ENCODE peak calls at places on chromosomes 6 and 20, in seven cellular contexts. P is hippocampal formation, E is Caki2, C is PC-3, U is globus pallidus, S is nephron progenitor cell, Y is occipital lobe. A is an unnamed sample.

GRCh38 chr6:12595161-12595792 is 121.3 kb upstream of the PHACTR1 start:
- DNase-seq in P (no peak), E (no peak), C (no peak), U (no peak), S (no peak), Y (no peak), A (peak; percentile 45)

GRCh38 chr6:138526822-138527235 is 27.5 kb upstream of the NHSL1 start:
- DNase-seq in P (no peak), E (no peak), C (no peak), U (peak; percentile 34), S (no peak), Y (no peak), A (no peak)

GRCh38 chr20:14264869-14265268 is 72.5 kb downstream of the FLRT3 start:
- DNase-seq in P (no peak), E (peak; percentile 14), C (peak; percentile 53), U (no peak), S (no peak), Y (no peak), A (no peak)

GRCh38 chr20:25195962-25196700 is 619 bp downstream of the ENTPD6 start:
- DNase-seq in P (no peak), E (peak; percentile 34), C (peak; percentile 85), U (no peak), S (peak; percentile 56), Y (no peak), A (no peak)

GRCh38 chr6:127186889-127187288 is 68.4 kb downstream of the RSPO3 start:
- DNase-seq in P (no peak), E (no peak), C (peak; percentile 54), U (peak; percentile 12), S (peak; percentile 54), Y (no peak), A (no peak)

GRCh38 chr6:26389349-26389799 is 6.5 kb downstream of the BTN2A2 start:
- DNase-seq in P (no peak), E (peak; percentile 76), C (no peak), U (no peak), S (no peak), Y (no peak), A (peak; percentile 59)

GRCh38 chr6:6545616-6546317 is 42.8 kb upstream of the LY86 start:
- DNase-seq in P (no peak), E (no peak), C (no peak), U (no peak), S (no peak), Y (no peak), A (no peak)

GRCh38 chr20:36796868-36797267 is 23.3 kb upstream of the DSN1 start:
- DNase-seq in P (no peak), E (no peak), C (no peak), U (no peak), S (no peak), Y (no peak), A (no peak)

GRCh38 chr6:122998403-122998965 is 2.4 kb downstream of the CLVS2 start:
- DNase-seq in P (no peak), E (no peak), C (no peak), U (no peak), S (no peak), Y (no peak), A (no peak)

GRCh38 chr6:2976571-2977085 is 5.3 kb upstream of the SERPINB6 start:
- DNase-seq in P (no peak), E (no peak), C (peak; percentile 80), U (no peak), S (no peak), Y (no peak), A (peak; percentile 45)

GRCh38 chr20:32559753-32560380 is 25.3 kb downstream of the NOL4L start:
- DNase-seq in P (no peak), E (no peak), C (no peak), U (no peak), S (no peak), Y (no peak), A (no peak)

GRCh38 chr20:20881808-20882207 is 169.4 kb upstream of the RALGAPA2 start:
- DNase-seq in P (no peak), E (no peak), C (no peak), U (no peak), S (no peak), Y (no peak), A (no peak)

GRCh38 chr6:31966506-31966905 is 5.4 kb downstream of the DXO start:
- DNase-seq in P (no peak), E (no peak), C (no peak), U (no peak), S (no peak), Y (no peak), A (no peak)

GRCh38 chr20:51034988-51035656 is 12.2 kb upstream of the KCNG1 start:
- DNase-seq in P (no peak), E (no peak), C (no peak), U (no peak), S (no peak), Y (no peak), A (no peak)

GRCh38 chr6:81981812-81982211 is 229.3 kb upstream of the TENT5A start:
- DNase-seq in P (no peak), E (peak; percentile 27), C (peak; percentile 83), U (no peak), S (no peak), Y (no peak), A (peak; percentile 51)

GRCh38 chr6:379367-380181 is 12.0 kb upstream of the IRF4 start:
- DNase-seq in P (no peak), E (no peak), C (no peak), U (no peak), S (no peak), Y (no peak), A (no peak)

GRCh38 chr20:13900506-13900905 is 89.9 kb downstream of the SEL1L2 start:
- DNase-seq in P (no peak), E (no peak), C (no peak), U (no peak), S (no peak), Y (no peak), A (no peak)

GRCh38 chr20:37640600-37641561 is 52.9 kb upstream of the CTNNBL1 start:
- DNase-seq in P (no peak), E (no peak), C (peak; percentile 59), U (no peak), S (no peak), Y (no peak), A (no peak)

GRCh38 chr6:147204060-147204785 is at the start of gene STXBP5:
- DNase-seq in P (no peak), E (peak; percentile 53), C (peak; percentile 30), U (peak; percentile 51), S (peak; percentile 59), Y (peak; percentile 31), A (peak; percentile 10)

GRCh38 chr6:160088069-160088773 is 33.4 kb upstream of the SLC22A1 start:
- DNase-seq in P (peak; percentile 63), E (peak; percentile 40), C (peak; percentile 78), U (peak; percentile 38), S (peak; percentile 56), Y (peak; percentile 42), A (peak; percentile 63)

GRCh38 chr6:22281691-22282090 is 15.1 kb downstream of the PRL start:
- DNase-seq in P (no peak), E (no peak), C (no peak), U (no peak), S (no peak), Y (no peak), A (no peak)

GRCh38 chr6:156028310-156029131 is 572.9 kb upstream of the NOX3 start:
- DNase-seq in P (no peak), E (no peak), C (no peak), U (no peak), S (no peak), Y (no peak), A (no peak)

GRCh38 chr6:25629202-25629584 is 22.8 kb upstream of the SCGN start:
- DNase-seq in P (no peak), E (no peak), C (no peak), U (no peak), S (no peak), Y (no peak), A (no peak)

GRCh38 chr6:24581084-24581669 is 64.8 kb downstream of the KIAA0319 start:
- DNase-seq in P (peak; percentile 42), E (peak; percentile 46), C (peak; percentile 84), U (peak; percentile 46), S (peak; percentile 83), Y (peak; percentile 56), A (peak; percentile 26)

GRCh38 chr6:140537834-140538680 is 1163.6 kb upstream of the CITED2 start:
- DNase-seq in P (peak; percentile 26), E (peak; percentile 83), C (peak; percentile 77), U (peak; percentile 26), S (peak; percentile 18), Y (no peak), A (peak; percentile 98)